ENCODE peak calls at places on chromosomes 3 and 15, in nine cellular contexts. O, G, S, A, I, Z, X, C and Y are unnamed samples.

GRCh38 chr15:85865070-85865684 is 70.5 kb upstream of the KLHL25 start:
- DNase-seq in I (peak; percentile 48), G (peak; percentile 16), O (peak; percentile 26), X (no peak), S (peak; percentile 8), Z (peak; percentile 19), A (no peak), C (peak; percentile 39), Y (no peak)

GRCh38 chr3:31219131-31219843 is 313.4 kb upstream of the STT3B start:
- DNase-seq in S (no peak), I (peak; percentile 15), A (no peak), X (no peak), G (no peak), Z (no peak), C (no peak), O (no peak), Y (no peak)

GRCh38 chr15:83379574-83379973 is 67.6 kb upstream of the SH3GL3 start:
- DNase-seq in G (no peak), C (no peak), O (no peak), Z (peak; percentile 81), X (no peak), I (no peak), A (no peak), S (no peak), Y (no peak)

GRCh38 chr15:79406191-79406590 is 25.9 kb upstream of the MINAR1 start:
- DNase-seq in G (no peak), X (no peak), C (no peak), A (no peak), Z (no peak), O (no peak), S (no peak), I (no peak), Y (no peak)

GRCh38 chr3:42983927-42984326 is 4.8 kb downstream of the GASK1A start:
- DNase-seq in I (no peak), S (no peak), C (no peak), X (no peak), Z (no peak), A (no peak), O (no peak), G (no peak), Y (no peak)

GRCh38 chr3:112604536-112604935 is 36.4 kb downstream of the CCDC80 start:
- DNase-seq in G (no peak), C (no peak), O (no peak), A (no peak), I (peak; percentile 86), S (no peak), X (no peak), Z (no peak), Y (no peak)

GRCh38 chr15:42800731-42801474 is 64.0 kb upstream of the CDAN1 start:
- DNase-seq in A (no peak), I (no peak), O (no peak), Z (no peak), C (no peak), G (no peak), X (no peak), S (peak; percentile 8), Y (no peak)

GRCh38 chr15:90001062-90001682 is at the start of gene ZNF710:
- DNase-seq in O (no peak), S (peak; percentile 42), G (peak; percentile 43), I (peak; percentile 66), C (peak; percentile 74), A (peak; percentile 83), Z (no peak), X (peak; percentile 64), Y (peak; percentile 72)

GRCh38 chr3:52326976-52327375 is 10.9 kb downstream of the DNAH1 start:
- DNase-seq in S (no peak), Z (no peak), O (no peak), A (no peak), G (no peak), X (no peak), C (no peak), I (no peak), Y (no peak)

GRCh38 chr15:59169337-59169736 is 37.3 kb upstream of the LDHAL6B start:
- DNase-seq in Z (no peak), C (no peak), G (no peak), S (no peak), X (no peak), A (no peak), O (no peak), I (peak; percentile 86), Y (no peak)

GRCh38 chr3:184786271-184787010 is 25.5 kb upstream of the VPS8 start:
- DNase-seq in X (peak; percentile 56), A (peak; percentile 81), I (peak; percentile 92), O (peak; percentile 73), Z (no peak), G (no peak), S (peak; percentile 65), C (peak; percentile 41), Y (peak; percentile 68)

GRCh38 chr3:196735751-196736150 is 3.9 kb upstream of the PAK2 start:
- DNase-seq in X (no peak), G (no peak), I (peak; percentile 57), O (no peak), Z (no peak), A (no peak), C (no peak), S (no peak), Y (no peak)

GRCh38 chr3:194521514-194522260 is 34.9 kb upstream of the ATP13A3 start:
- DNase-seq in C (no peak), I (peak; percentile 77), A (no peak), G (no peak), S (no peak), O (no peak), X (no peak), Z (no peak), Y (no peak)

GRCh38 chr3:152355744-152356665 is 87.3 kb downstream of the MBNL1 start:
- DNase-seq in X (no peak), Z (no peak), A (no peak), C (no peak), I (peak; percentile 37), S (no peak), G (no peak), O (no peak), Y (no peak)

GRCh38 chr3:37456791-37457190 is 282.4 kb upstream of the LRRFIP2 start:
- DNase-seq in I (no peak), O (no peak), X (no peak), G (no peak), Z (no peak), A (no peak), C (no peak), S (no peak), Y (no peak)

GRCh38 chr3:151501905-151502615 is 41.2 kb upstream of the IGSF10 start:
- DNase-seq in S (no peak), G (no peak), Z (no peak), I (no peak), C (no peak), X (no peak), O (no peak), A (no peak), Y (no peak)

GRCh38 chr15:89469331-89470107 is 26.9 kb downstream of the RHCG start:
- DNase-seq in S (no peak), I (no peak), C (no peak), G (no peak), O (no peak), A (no peak), Z (no peak), X (no peak), Y (no peak)

GRCh38 chr3:193884652-193885051 is 251.3 kb upstream of the HES1 start:
- DNase-seq in I (no peak), Z (no peak), O (no peak), G (no peak), S (no peak), X (no peak), C (no peak), A (peak; percentile 19), Y (no peak)

GRCh38 chr15:65038428-65038827 is 6.8 kb upstream of the SLC51B start:
- DNase-seq in X (no peak), S (no peak), Z (no peak), I (no peak), A (no peak), C (no peak), O (no peak), G (no peak), Y (no peak)

GRCh38 chr3:72380193-72380592 is 468.1 kb downstream of the SHQ1 start:
- DNase-seq in X (no peak), C (no peak), S (no peak), G (no peak), Z (no peak), I (peak; percentile 47), A (no peak), O (no peak), Y (no peak)

GRCh38 chr3:56055616-56056350 is 412.5 kb downstream of the ERC2 start:
- DNase-seq in X (no peak), Z (no peak), S (no peak), O (no peak), G (no peak), A (no peak), C (no peak), I (no peak), Y (no peak)

GRCh38 chr15:74795961-74796625 is 14.2 kb downstream of the CSK start:
- DNase-seq in G (no peak), C (no peak), X (no peak), Z (no peak), O (no peak), S (no peak), I (no peak), A (no peak), Y (peak; percentile 42)

GRCh38 chr3:149382091-149382467 is 4.6 kb upstream of the TM4SF1 start:
- DNase-seq in G (no peak), I (peak; percentile 96), Z (no peak), A (no peak), C (no peak), O (no peak), X (no peak), S (no peak), Y (no peak)

GRCh38 chr15:45132844-45133560 is 3.2 kb downstream of the DUOX1 start:
- DNase-seq in S (no peak), O (no peak), G (no peak), C (no peak), I (no peak), X (no peak), Z (no peak), A (no peak), Y (no peak)
- H3K27me3 ChIP-seq in S (no peaks in the 10 kb centered on the region), O (no peaks in the 10 kb centered on the region), G (no peaks in the 10 kb centered on the region), C (peaks cover 14% of the 10 kb centered on the region), I (peaks cover 85% of the 10 kb centered on the region), X (peaks cover 61% of the 10 kb centered on the region), Z (no peaks in the 10 kb centered on the region), A (peaks cover 29% of the 10 kb centered on the region), Y (no peaks in the 10 kb centered on the region)

GRCh38 chr15:67543348-67543718 is 830 bp downstream of the MAP2K5 start:
- DNase-seq in A (no peak), Z (no peak), S (peak; percentile 25), G (peak; percentile 8), O (peak; percentile 27), I (peak; percentile 5), C (peak; percentile 57), X (peak; percentile 20), Y (peak; percentile 53)
- H3K4me1 ChIP-seq in A (peaks cover 26% of the 10 kb centered on the region), Z (peaks cover 4% of the 10 kb centered on the region), S (peaks cover 27% of the 10 kb centered on the region), G (peaks cover 4% of the 10 kb centered on the region), O (peaks cover 35% of the 10 kb centered on the region), I (peaks cover 12% of the 10 kb centered on the region), C (peaks cover 27% of the 10 kb centered on the region), X (peaks cover 22% of the 10 kb centered on the region), Y (no peaks in the 10 kb centered on the region)

GRCh38 chr3:146223401-146224373 is 27.2 kb downstream of the PLSCR4 start:
- DNase-seq in G (no peak), Z (no peak), S (peak; percentile 82), C (no peak), O (no peak), X (no peak), I (peak; percentile 34), A (no peak), Y (peak; percentile 60)
- TF ChIP-seq POLR2A in G (no peak), Z (no peak), S (no peak), C (no peak), O (no peak), X (no peak), I (no peak), A (no peak), Y (no peak)

GRCh38 chr15:70002897-70003296 is 94.8 kb downstream of the TLE3 start:
- DNase-seq in X (no peak), G (no peak), A (no peak), O (no peak), I (no peak), S (no peak), Z (no peak), C (no peak), Y (no peak)
- H3K27me3 ChIP-seq in X (peaks cover 8% of the 10 kb centered on the region), G (no peaks in the 10 kb centered on the region), A (no peaks in the 10 kb centered on the region), O (no peaks in the 10 kb centered on the region), I (peaks cover 61% of the 10 kb centered on the region), S (no peaks in the 10 kb centered on the region), Z (no peaks in the 10 kb centered on the region), C (no peaks in the 10 kb centered on the region), Y (no peaks in the 10 kb centered on the region)